ENCODE peak calls at places on chromosomes 7 and 10, in five cellular contexts. J, Q, G, O and D are unnamed samples. For H3K36me3, the result is how much of the 10 kb centered on the place peaks cover.

GRCh38 chr7:17530741-17531417 is 232.4 kb downstream of the AHR start:
- DNase-seq in J (no peak), Q (no peak), G (no peak), O (no peak), D (no peak)

GRCh38 chr10:69895759-69896158 is 94.1 kb downstream of the COL13A1 start:
- DNase-seq in J (no peak), Q (no peak), G (no peak), O (no peak), D (peak)

GRCh38 chr10:63699785-63700184 is 178.6 kb downstream of the REEP3 start:
- DNase-seq in J (no peak), Q (no peak), G (no peak), O (peak), D (no peak)

GRCh38 chr10:127198307-127198706 is 1.9 kb upstream of the INSYN2A start:
- DNase-seq in J (no peak), Q (no peak), G (no peak), O (no peak), D (no peak)

GRCh38 chr10:74921744-74922143 is 95.3 kb downstream of the KAT6B start:
- DNase-seq in J (no peak), Q (no peak), G (no peak), O (no peak), D (no peak)

GRCh38 chr7:36266683-36267082 is 113.6 kb downstream of the EEPD1 start:
- DNase-seq in J (no peak), Q (no peak), G (no peak), O (no peak), D (no peak)

GRCh38 chr10:12635127-12635541 is 285.8 kb downstream of the CAMK1D start:
- DNase-seq in J (no peak), Q (no peak), G (no peak), O (no peak), D (no peak)

GRCh38 chr7:26525413-26526287 is 234.0 kb downstream of the SNX10 start:
- DNase-seq in J (no peak), Q (no peak), G (no peak), O (no peak), D (no peak)

GRCh38 chr7:17109017-17109416 is 189.4 kb upstream of the AHR start:
- DNase-seq in J (no peak), Q (no peak), G (no peak), O (no peak), D (peak)

GRCh38 chr7:105589221-105590077 is 8.2 kb upstream of the EFCAB10 start:
- DNase-seq in J (peak), Q (no peak), G (peak), O (peak), D (peak)

GRCh38 chr10:123852411-123852951 is 39.1 kb downstream of the CPXM2 start:
- DNase-seq in J (no peak), Q (no peak), G (no peak), O (no peak), D (no peak)

DNA sequence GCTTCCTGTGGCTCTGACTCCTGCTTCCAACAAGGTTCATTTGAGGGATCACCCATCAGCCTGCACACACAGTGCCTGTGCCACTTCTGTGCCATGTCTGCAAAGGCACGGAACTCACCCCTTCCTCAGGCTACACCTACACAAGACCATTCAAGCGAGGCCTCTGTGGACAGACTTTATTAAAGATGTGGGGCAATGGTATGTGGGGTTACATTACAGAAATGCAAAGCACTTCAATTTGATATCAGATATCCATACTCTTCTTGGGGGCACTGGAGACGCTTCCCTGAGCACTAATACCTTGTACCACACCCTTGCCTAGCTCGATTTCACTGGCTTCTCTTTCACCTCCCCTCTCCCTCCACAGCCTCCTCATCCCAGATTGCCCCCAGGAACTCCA is 84.4 kb upstream of the FGL2 start:
- DNase-seq in J (no peak), Q (no peak), G (no peak), O (no peak), D (no peak)
- H3K4me3 ChIP-seq in J (no peak), Q (no peak), G (no peak), O (no peak), D (no peak)

GRCh38 chr7:158827411-158828342 is 1.6 kb downstream of the ESYT2 start:
- DNase-seq in J (no peak), Q (no peak), G (peak), O (no peak), D (no peak)
- H3K36me3 ChIP-seq in J (under half), Q (under half), G (under half), O (under half), D (under half)

GRCh38 chr7:44488955-44489354 is 1.5 kb downstream of the NUDCD3 start:
- DNase-seq in J (no peak), Q (no peak), G (no peak), O (no peak), D (no peak)

GRCh38 chr7:44486693-44487092 is 3.8 kb downstream of the NUDCD3 start:
- DNase-seq in J (peak), Q (no peak), G (no peak), O (no peak), D (no peak)

GRCh38 chr7:44491229-44491628 is 771 bp upstream of the NUDCD3 start:
- DNase-seq in J (no peak), Q (no peak), G (no peak), O (no peak), D (no peak)

GRCh38 chr7:44489955-44490350 is 505 bp downstream of the NUDCD3 start:
- DNase-seq in J (no peak), Q (peak), G (no peak), O (no peak), D (no peak)

GRCh38 chr7:44490351-44491200 is at the start of gene NUDCD3:
- DNase-seq in J (peak), Q (peak), G (peak), O (peak), D (no peak)
- TF ChIP-seq CTCF in J (no peak), Q (peak), G (peak), O (no peak), D (peak)

DNA sequence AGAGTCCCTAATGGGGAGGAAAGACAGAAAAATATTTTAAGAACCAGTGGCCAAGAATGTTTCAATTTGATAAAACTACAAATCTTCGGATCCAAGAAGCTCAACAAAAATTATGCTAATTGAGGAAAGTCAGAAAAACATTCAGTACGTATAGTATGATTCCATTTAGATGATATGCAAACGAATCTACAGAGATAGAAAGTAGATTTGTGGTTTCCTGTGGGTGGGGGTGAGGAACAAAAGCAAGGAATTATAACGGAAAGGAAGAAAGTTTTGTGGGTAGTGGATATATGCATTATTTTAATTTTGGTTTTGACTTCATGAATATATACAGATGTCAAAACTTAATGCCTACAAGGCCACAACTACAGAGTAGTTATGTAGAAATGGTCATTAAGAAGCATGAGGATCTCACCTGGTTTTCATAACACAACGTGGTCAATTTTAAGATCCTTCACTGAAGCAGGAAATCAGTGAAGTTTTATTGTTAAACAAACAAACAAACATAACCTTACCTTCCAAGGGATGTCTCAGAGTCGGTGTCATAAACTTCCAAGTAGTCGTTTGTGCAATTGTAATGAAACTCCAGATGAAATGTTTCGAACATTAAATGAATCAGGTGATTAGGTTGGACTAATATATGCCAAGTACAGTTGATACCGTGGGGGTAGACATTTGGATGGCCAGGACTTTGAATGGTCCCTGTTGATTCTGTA is 61.9 kb downstream of the CUBN start:
- DNase-seq in J (no peak), Q (no peak), G (no peak), O (no peak), D (no peak)
- H3K4me3 ChIP-seq in J (no peak), Q (no peak), G (no peak), O (no peak), D (no peak)

DNA sequence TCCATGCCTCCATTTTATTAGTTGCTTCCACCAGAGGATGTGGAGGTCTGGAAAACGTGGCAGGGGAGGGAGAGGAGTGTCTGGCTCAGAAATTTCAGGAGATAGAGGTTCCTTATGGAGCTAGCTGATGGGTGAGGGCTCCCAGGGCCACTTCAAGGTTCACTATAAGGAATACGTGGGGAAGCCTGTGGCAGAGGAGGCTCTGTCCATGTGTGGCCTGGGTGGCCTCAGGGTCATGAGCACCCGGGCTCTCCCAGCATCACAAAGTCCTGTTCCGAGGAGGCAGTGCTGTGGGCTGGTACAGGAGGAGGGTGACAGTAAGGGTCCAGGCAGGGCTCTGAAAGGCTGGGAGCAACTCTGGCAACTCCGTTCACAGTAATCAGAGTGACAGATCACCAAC is 24.6 kb downstream of the ARHGAP22 start:
- DNase-seq in J (no peak), Q (no peak), G (no peak), O (no peak), D (no peak)
- H3K36me3 ChIP-seq in J (under half), Q (under half), G (under half), O (under half), D (under half)

GRCh38 chr7:30728591-30729100 is 23.3 kb upstream of the INMT start:
- DNase-seq in J (no peak), Q (no peak), G (no peak), O (no peak), D (no peak)

GRCh38 chr7:30723776-30724175 is 28.2 kb upstream of the INMT start:
- DNase-seq in J (no peak), Q (peak), G (no peak), O (no peak), D (no peak)

GRCh38 chr7:30729642-30730041 is 22.3 kb upstream of the INMT start:
- DNase-seq in J (no peak), Q (peak), G (no peak), O (no peak), D (no peak)

GRCh38 chr7:30727061-30727945 is 24.6 kb upstream of the INMT start:
- DNase-seq in J (no peak), Q (peak), G (peak), O (no peak), D (no peak)

GRCh38 chr7:30726296-30727006 is 25.5 kb upstream of the INMT start:
- DNase-seq in J (no peak), Q (no peak), G (peak), O (no peak), D (no peak)
- TF ChIP-seq CTCF in J (no peak), Q (peak), G (peak), O (no peak), D (no peak)

GRCh38 chr10:97718659-97719142 is 5.2 kb downstream of the MARVELD1 start:
- DNase-seq in J (peak), Q (peak), G (no peak), O (no peak), D (no peak)
- H3K4me3 ChIP-seq in J (no peak), Q (no peak), G (no peak), O (no peak), D (no peak)

DNA sequence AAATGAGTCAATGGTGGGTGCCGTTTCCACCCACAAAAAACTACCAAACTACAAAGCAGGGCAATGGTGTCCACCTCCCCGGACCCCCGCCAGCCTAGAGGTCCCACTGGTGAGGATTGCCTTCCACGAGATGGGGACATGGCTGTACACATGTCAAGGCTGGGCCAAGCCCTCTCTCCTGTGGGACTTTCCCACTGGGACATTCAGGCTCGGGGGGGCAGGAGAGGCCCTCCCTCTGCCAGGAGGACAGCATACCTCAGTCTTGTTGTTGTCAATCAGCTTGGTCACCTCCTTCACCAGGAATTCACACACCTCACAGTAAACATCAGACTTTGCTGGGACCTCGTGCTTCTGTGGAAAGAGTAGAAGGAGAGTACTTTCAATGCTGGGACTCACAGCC is 31.1 kb downstream of the PSAP start:
- DNase-seq in J (no peak), Q (no peak), G (no peak), O (peak), D (no peak)
- H3K36me3 ChIP-seq in J (under half), Q (half or more), G (half or more), O (half or more), D (half or more)